ENCODE peak calls at places on chromosomes 11 and 22, in five cellular contexts. O is left ventricle myocardium superior, B is IMR-90, N is GM19239, C is C1 segment of cervical spinal cord. E is an unnamed sample.
A peak's percentile ranks its signal among the peaks of the same experiment; 100 is the strongest.

GRCh38 chr11:29319231-29319630 is 697.6 kb downstream of the KCNA4 start:
- DNase-seq in O (no peak), B (peak; percentile 62), N (no peak), C (no peak), E (no peak)

GRCh38 chr11:33475999-33476398 is 218.8 kb downstream of the HIPK3 start:
- DNase-seq in O (no peak), B (peak; percentile 57), N (no peak), C (no peak), E (no peak)

GRCh38 chr22:28297504-28297903 is 378.4 kb upstream of the PITPNB start:
- DNase-seq in O (no peak), B (peak; percentile 2), N (peak; percentile 15), C (peak; percentile 25), E (no peak)

GRCh38 chr11:1511937-1512496 is 25.4 kb upstream of the MOB2 start:
- DNase-seq in O (peak; percentile 8), B (no peak), N (no peak), C (no peak), E (no peak)

GRCh38 chr11:31096191-31096590 is 273.3 kb downstream of the DCDC1 start:
- DNase-seq in O (no peak), B (no peak), N (no peak), C (no peak), E (no peak)

GRCh38 chr11:11588243-11588642 is 33.6 kb downstream of the GALNT18 start:
- DNase-seq in O (no peak), B (no peak), N (no peak), C (no peak), E (no peak)

GRCh38 chr22:30947163-30947820 is 21.3 kb downstream of the MORC2 start:
- DNase-seq in O (peak; percentile 51), B (no peak), N (no peak), C (peak; percentile 29), E (no peak)

GRCh38 chr11:37320921-37321320 is 722.9 kb upstream of the RAG2 start:
- DNase-seq in O (no peak), B (no peak), N (no peak), C (no peak), E (no peak)

GRCh38 chr22:33656808-33657628 is 263.3 kb downstream of the LARGE1 start:
- DNase-seq in O (no peak), B (no peak), N (no peak), C (no peak), E (no peak)

GRCh38 chr11:92594251-92594650 is 369.6 kb downstream of the FAT3 start:
- DNase-seq in O (no peak), B (no peak), N (no peak), C (no peak), E (no peak)

GRCh38 chr22:36953239-36954080 is 40.0 kb downstream of the CSF2RB start:
- DNase-seq in O (no peak), B (no peak), N (no peak), C (no peak), E (no peak)

GRCh38 chr11:22703040-22703439 is 36.6 kb downstream of the GAS2 start:
- DNase-seq in O (no peak), B (peak; percentile 77), N (no peak), C (no peak), E (no peak)

GRCh38 chr11:110785398-110785797 is 73.2 kb upstream of the ARHGAP20 start:
- DNase-seq in O (no peak), B (no peak), N (no peak), C (no peak), E (no peak)

GRCh38 chr11:96207459-96208449 is 135.2 kb downstream of the MAML2 start:
- DNase-seq in O (no peak), B (peak; percentile 41), N (no peak), C (no peak), E (no peak)

GRCh38 chr11:17563248-17563647 is 16.2 kb downstream of the OTOG start:
- DNase-seq in O (no peak), B (no peak), N (no peak), C (no peak), E (no peak)

GRCh38 chr11:10454902-10455631 is at the start of gene AMPD3:
- DNase-seq in O (no peak), B (peak; percentile 99), N (peak; percentile 34), C (peak; percentile 32), E (no peak)

GRCh38 chr22:31829505-31829904 is 75.7 kb downstream of the DEPDC5 start:
- DNase-seq in O (no peak), B (peak; percentile 97), N (no peak), C (no peak), E (no peak)

GRCh38 chr22:31818481-31819392 is 64.9 kb downstream of the DEPDC5 start:
- DNase-seq in O (no peak), B (peak; percentile 48), N (no peak), C (no peak), E (no peak)

GRCh38 chr11:34915136-34916013 is 804 bp downstream of the APIP start:
- DNase-seq in O (no peak), B (peak; percentile 40), N (no peak), C (no peak), E (no peak)

GRCh38 chr11:26194871-26195270 is 137.1 kb upstream of the ANO3 start:
- DNase-seq in O (no peak), B (peak; percentile 26), N (no peak), C (no peak), E (no peak)

GRCh38 chr11:71080239-71081097 is 171.9 kb downstream of the SHANK2 start:
- DNase-seq in O (peak; percentile 57), B (peak; percentile 58), N (peak; percentile 43), C (peak; percentile 36), E (no peak)

GRCh38 chr11:69361466-69361865 is 67.5 kb downstream of the MYEOV start:
- DNase-seq in O (peak; percentile 12), B (no peak), N (no peak), C (no peak), E (no peak)

GRCh38 chr11:134497586-134497985 is 85.5 kb upstream of the B3GAT1 start:
- DNase-seq in O (no peak), B (no peak), N (no peak), C (no peak), E (no peak)

GRCh38 chr11:2928605-2929510 is at the start of gene PHLDA2:
- DNase-seq in O (peak; percentile 71), B (peak; percentile 85), N (no peak), C (no peak), E (no peak)

GRCh38 chr11:72851726-72852125 is 37.5 kb downstream of the ATG16L2 start:
- DNase-seq in O (no peak), B (no peak), N (no peak), C (no peak), E (no peak)

GRCh38 chr11:62566247-62566646 is 7.4 kb downstream of the EEF1G start:
- DNase-seq in O (peak; percentile 6), B (no peak), N (no peak), C (no peak), E (no peak)

GRCh38 chr22:46726066-46726985 is 11.7 kb downstream of the CERK start:
- DNase-seq in O (peak; percentile 58), B (no peak), N (no peak), C (no peak), E (no peak)

GRCh38 chr11:11464555-11464954 is 111.5 kb upstream of the CSNK2A3 start:
- DNase-seq in O (no peak), B (peak; percentile 34), N (no peak), C (no peak), E (no peak)

GRCh38 chr11:121671276-121672168 is 218.8 kb upstream of the SORL1-AS1 start:
- DNase-seq in O (no peak), B (peak; percentile 49), N (no peak), C (peak; percentile 69), E (no peak)

GRCh38 chr11:111417766-111418435 is 38.8 kb upstream of the POU2AF1 start:
- DNase-seq in O (peak; percentile 62), B (peak; percentile 99), N (no peak), C (no peak), E (no peak)

GRCh38 chr11:128483211-128483788 is 104.1 kb downstream of the ETS1 start:
- DNase-seq in O (no peak), B (no peak), N (no peak), C (no peak), E (no peak)

GRCh38 chr11:34256591-34256990 is 101.2 kb downstream of the ABTB2 start:
- DNase-seq in O (no peak), B (no peak), N (no peak), C (no peak), E (no peak)

GRCh38 chr11:64234840-64235379 is 526 bp downstream of the VEGFB start:
- DNase-seq in O (peak; percentile 81), B (no peak), N (no peak), C (no peak), E (no peak)

GRCh38 chr22:39662677-39663034 is 92.1 kb downstream of the CACNA1I start:
- DNase-seq in O (no peak), B (no peak), N (no peak), C (no peak), E (no peak)

GRCh38 chr11:73381589-73381988 is 5.4 kb downstream of the RELT start:
- DNase-seq in O (no peak), B (no peak), N (no peak), C (no peak), E (no peak)

GRCh38 chr22:30396871-30397655 is at the start of gene SEC14L2:
- DNase-seq in O (peak; percentile 82), B (peak; percentile 26), N (no peak), C (peak; percentile 79), E (peak; percentile 20)

GRCh38 chr11:70763606-70764005 is 365.3 kb downstream of the CTTN start:
- DNase-seq in O (no peak), B (peak; percentile 29), N (no peak), C (no peak), E (no peak)

GRCh38 chr22:50613291-50613981 is 12.8 kb downstream of the MAPK8IP2 start:
- DNase-seq in O (peak; percentile 79), B (no peak), N (no peak), C (no peak), E (no peak)